ENCODE peak calls at places on chromosomes 3 and 15, in five cellular contexts. A is A549, V is K562, H is endothelial cell of umbilical vein, F is HepG2. K is an unnamed sample.

GRCh38 chr3:146037697-146038096 is 123.3 kb downstream of the PLOD2 start:
- DNase-seq in H (no peak), V (no peak), A (no peak), F (no peak), K (no peak)

GRCh38 chr3:27758083-27758482 is 36.0 kb upstream of the EOMES start:
- DNase-seq in A (peak), H (no peak), V (no peak), F (no peak), K (peak)

GRCh38 chr15:54345301-54345700 is 367.1 kb downstream of the UNC13C start:
- DNase-seq in F (no peak), V (no peak), H (no peak), A (no peak), K (no peak)

GRCh38 chr15:66796343-66796742 is 94.3 kb downstream of the SMAD6 start:
- DNase-seq in H (no peak), A (no peak), F (no peak), V (no peak), K (no peak)

GRCh38 chr3:40189118-40189517 is 120.4 kb upstream of the EIF1B start:
- DNase-seq in H (no peak), A (no peak), V (no peak), F (no peak), K (no peak)

GRCh38 chr3:126360046-126360713 is 3.0 kb upstream of the KLF15 start:
- DNase-seq in A (no peak), V (no peak), H (no peak), F (no peak), K (no peak)

GRCh38 chr15:85404922-85405293 is 24.5 kb downstream of the AKAP13 start:
- DNase-seq in A (no peak), V (no peak), F (no peak), H (peak), K (no peak)

GRCh38 chr3:71245971-71246860 is 337.3 kb downstream of the FOXP1 start:
- DNase-seq in F (peak), H (no peak), A (no peak), V (peak), K (no peak)

GRCh38 chr3:177191108-177191779 is 6.0 kb downstream of the TBL1XR1 start:
- DNase-seq in V (no peak), A (no peak), H (no peak), F (no peak), K (peak)

GRCh38 chr15:70559223-70559823 is 204.0 kb downstream of the UACA start:
- DNase-seq in V (no peak), F (no peak), A (no peak), H (peak), K (peak)

GRCh38 chr15:99683000-99683670 is 50.1 kb downstream of the LYSMD4 start:
- DNase-seq in V (no peak), F (no peak), H (peak), A (no peak), K (no peak)

GRCh38 chr3:57557088-57557537 is 1.0 kb downstream of the PDE12 start:
- DNase-seq in F (peak), H (peak), A (peak), V (peak), K (peak)

GRCh38 chr3:58563386-58564035 is 13.7 kb downstream of the FAM107A start:
- DNase-seq in H (no peak), F (peak), A (peak), V (no peak), K (no peak)

GRCh38 chr3:67335813-67336212 is 318.6 kb downstream of the SUCLG2 start:
- DNase-seq in F (no peak), H (no peak), V (no peak), A (no peak), K (no peak)

GRCh38 chr15:63560741-63561448 is 36.3 kb upstream of the FBXL22 start:
- DNase-seq in V (no peak), H (no peak), A (no peak), F (no peak), K (no peak)

GRCh38 chr3:67619966-67620365 is 34.4 kb downstream of the SUCLG2 start:
- DNase-seq in H (no peak), A (no peak), V (no peak), F (no peak), K (no peak)

GRCh38 chr3:176041812-176042211 is 1155.5 kb downstream of the TBL1XR1 start:
- DNase-seq in V (no peak), H (no peak), A (no peak), F (no peak), K (no peak)

GRCh38 chr3:172449468-172450149 is 1.4 kb upstream of the GHSR start:
- DNase-seq in V (peak), A (no peak), H (peak), F (no peak), K (no peak)

GRCh38 chr3:42667096-42667522 is 13.6 kb downstream of the ZBTB47 start:
- DNase-seq in V (no peak), H (no peak), F (no peak), A (no peak), K (no peak)

GRCh38 chr15:48062476-48062875 is 58.3 kb upstream of the SLC24A5 start:
- DNase-seq in F (no peak), A (no peak), V (no peak), H (peak), K (no peak)

GRCh38 chr15:29037997-29038700 is 152.4 kb downstream of the APBA2 start:
- DNase-seq in A (no peak), F (no peak), H (no peak), V (no peak), K (no peak)

GRCh38 chr15:67030036-67030762 is 35.2 kb upstream of the SMAD3 start:
- DNase-seq in V (peak), A (no peak), F (peak), H (no peak), K (no peak)

GRCh38 chr3:190586631-190587000 is 72.7 kb downstream of the IL1RAP start:
- DNase-seq in H (peak), V (no peak), F (no peak), A (peak), K (peak)

DNA sequence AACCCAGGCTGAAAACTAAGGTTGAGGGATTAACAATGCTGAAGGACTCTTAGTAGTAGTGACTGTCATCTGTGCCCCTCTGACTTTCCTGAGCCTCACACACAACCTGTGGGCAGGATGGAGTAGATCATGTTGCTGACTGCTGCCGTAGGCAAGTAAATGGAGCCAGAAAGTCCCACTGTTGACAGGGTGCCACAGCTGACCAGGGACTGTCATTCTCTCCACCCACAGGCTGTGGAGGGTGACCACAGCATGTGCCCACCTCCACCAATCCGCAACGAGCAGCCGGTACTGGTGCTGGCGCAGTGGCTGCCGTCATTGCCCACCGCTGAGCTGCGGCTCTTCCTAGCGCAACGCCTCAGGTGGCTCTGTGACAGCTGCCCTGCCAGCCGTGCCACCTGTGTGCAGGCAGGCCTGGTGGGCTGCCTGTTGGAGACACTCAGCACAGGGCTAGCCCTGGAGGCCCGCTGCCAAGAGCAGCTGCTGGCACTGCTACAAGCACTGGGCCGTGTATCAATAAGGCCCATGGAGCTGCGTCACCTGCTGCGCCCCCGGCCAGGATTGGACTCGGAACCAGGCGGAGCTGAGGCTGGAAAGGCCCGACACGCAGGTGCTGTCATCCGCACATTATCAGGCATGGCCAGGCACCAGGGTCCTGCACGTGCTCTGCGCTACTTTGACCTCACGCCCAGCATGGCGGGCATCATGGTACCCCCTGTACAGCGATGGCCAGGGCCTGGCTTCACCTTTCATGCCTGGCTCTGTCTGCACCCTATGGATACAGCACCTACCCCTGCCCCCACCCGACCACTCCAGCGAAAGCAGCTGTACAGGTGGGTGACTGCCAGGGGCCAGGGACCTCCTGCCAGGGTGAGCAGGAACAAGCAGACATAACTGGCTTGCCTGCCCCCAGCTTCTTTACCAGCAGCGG is 15.6 kb downstream of the NBEAL2 start:
- DNase-seq in V (no peak), A (no peak), H (no peak), F (no peak), K (no peak)
- TF ChIP-seq POLR2A in V (peak), A (no peak), H (no peak), F (no peak), K (no peak)

DNA sequence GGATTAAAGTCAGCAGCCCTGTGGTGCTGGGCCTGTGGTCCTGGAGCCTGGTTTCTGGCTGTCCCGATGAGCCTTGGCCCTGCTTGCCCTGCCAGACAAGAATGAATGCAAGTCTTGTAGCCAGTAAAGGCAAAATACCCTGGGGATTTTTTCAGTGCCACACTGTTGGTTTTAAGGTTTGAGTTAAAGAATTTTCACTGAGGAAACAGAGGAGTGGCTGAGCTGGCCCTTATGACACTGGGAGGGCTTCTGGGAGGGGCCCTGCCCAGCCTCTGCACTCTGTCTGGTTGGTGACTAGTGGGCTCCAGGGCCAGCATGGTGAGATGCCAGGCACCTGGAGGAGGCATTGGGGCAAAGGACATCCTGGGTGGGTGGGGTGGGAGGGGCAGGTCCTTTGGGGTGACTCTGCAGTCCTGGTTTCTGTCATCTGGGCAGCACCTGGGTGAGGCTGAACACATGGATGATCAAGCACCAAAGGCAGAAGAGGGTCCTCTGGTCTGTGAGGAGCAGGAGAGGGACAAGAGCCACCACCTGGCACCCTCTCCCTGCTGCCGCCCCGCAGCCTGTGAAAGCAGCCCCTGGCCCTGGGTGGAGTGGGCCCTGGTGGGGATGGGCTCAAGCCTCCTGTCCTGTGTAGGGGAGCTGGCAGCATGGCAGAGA is 12.5 kb upstream of the PLA2G4E start:
- DNase-seq in V (no peak), H (no peak), A (no peak), F (no peak), K (no peak)
- TF ChIP-seq MAX in V (no peak), H (no peak), A (no peak), F (no peak), K (no peak)

DNA sequence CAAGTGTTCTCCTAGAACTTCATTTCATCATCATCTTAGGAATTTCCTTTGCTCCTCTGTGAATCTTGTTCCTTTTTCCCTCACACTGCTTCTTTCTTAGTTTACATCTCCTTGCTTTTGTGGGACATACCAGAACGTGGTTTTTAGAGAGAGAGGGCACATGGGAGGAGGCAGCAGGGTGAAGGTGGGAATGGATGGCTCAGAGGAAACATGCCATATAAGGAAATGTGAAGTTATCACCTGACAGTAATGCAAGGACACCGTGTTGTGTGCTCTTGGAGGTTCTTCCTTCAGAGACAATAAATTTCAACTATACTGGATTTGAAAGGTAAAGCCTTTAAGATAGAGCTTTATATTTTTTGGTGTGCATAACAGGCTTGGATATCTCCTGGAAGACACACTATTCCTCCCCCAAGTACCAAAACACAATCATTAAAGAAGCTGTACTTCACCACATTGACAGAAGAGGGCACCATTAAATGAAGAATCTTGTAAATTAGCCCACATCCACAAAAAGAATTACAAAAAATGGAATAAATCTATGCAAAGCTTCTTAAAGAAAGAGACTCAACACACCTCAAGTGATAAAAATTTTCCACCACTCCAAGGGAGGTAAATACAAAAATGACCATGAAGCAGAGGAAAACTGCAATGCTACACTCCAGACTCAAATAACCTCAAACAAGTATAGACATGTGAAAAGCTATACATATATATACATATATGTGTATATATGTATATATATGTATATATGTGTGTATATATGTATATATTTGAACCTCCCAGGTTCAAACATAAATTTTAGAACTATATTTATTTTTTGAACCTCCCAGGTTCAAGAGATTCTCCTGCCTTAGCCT is 26.1 kb downstream of the RPL39L start:
- DNase-seq in F (peak), V (peak), A (peak), H (peak), K (peak)
- TF ChIP-seq MYC in F (no peak), V (no peak), A (no peak), H (no peak), K (no peak)

GRCh38 chr3:14144423-14145075 is 19.7 kb downstream of the TMEM43 start:
- DNase-seq in A (peak), V (peak), H (peak), F (peak), K (peak)
- TF ChIP-seq POLR2A in A (no peak), V (no peak), H (peak), F (no peak), K (no peak)

GRCh38 chr3:157127831-157128767 is 31.8 kb downstream of the CCNL1 start:
- DNase-seq in A (peak), F (peak), V (peak), H (peak), K (peak)
- TF ChIP-seq MAX in A (peak), F (no peak), V (no peak), H (no peak), K (no peak)

DNA sequence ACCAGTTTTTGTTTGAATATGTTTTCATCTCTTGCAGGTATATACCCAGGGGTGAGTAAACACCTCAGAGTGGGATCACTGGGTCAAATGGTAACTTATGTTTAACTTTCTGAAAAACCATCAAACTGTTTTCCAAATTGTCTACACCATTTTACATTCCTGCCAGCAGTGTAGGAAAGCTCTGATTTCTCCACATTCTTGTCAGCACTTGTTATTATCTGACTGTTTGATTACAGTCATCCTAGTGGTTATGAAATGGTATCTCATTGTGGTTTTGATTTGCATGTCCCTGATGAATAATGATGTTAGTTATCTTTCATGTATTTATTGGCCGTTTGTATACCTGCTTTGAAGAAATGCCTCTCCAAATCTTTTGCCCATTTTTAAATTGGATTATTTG is 13.8 kb downstream of the FSD2 start:
- DNase-seq in F (no peak), A (no peak), H (no peak), V (no peak), K (no peak)
- TF ChIP-seq MYC in F (no peak), A (no peak), H (no peak), V (no peak), K (no peak)

DNA sequence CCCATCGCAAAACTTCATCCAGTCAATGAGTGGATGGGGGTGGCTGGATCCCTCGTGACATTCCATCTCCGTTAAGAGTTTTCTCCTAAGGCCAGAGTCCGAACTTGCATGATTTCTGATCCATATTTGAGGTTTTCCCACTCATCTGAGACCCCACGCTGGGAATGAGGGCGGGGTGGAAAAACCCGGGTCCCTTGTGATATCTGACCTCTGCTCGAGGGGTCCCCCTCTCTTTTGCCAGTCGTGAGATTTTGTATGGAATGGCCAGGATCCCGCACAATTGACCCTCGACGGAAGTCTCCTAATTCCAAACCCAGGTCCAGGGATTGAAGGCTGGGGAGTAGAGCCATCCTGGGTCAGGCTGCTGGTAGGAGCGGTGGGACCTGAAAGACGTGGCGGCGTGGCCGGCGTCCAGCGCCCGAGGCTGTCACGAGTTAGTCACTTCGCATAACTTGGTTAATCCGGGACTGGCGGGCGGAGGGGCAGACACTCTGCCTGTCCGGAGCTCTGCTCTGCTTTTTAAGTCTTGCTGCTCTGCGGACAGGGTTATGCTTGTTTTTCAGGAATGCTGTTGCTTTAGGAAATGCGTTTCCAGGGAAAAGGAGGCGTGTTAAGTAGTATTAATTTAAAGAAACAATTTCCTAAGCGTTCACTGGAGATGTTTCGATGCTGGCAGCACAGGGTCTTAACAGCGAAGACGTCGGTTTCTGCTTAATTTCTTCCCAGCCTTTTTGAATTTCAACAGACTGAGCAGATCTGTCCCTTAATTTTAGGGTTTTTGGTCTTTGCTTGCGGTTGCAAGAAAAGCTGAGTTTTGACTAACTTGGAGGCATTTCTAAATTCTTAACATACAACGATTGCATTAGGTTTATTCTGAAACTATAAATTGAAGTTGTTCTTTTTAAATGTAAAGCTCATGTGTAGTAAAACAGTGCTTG is 69.7 kb upstream of the LRRFIP2 start:
- DNase-seq in V (peak), F (peak), H (peak), A (peak), K (peak)
- TF ChIP-seq POLR2A in V (no peak), F (peak), H (no peak), A (no peak), K (no peak)

K was measured in NB4.